ENCODE peak calls at places on chromosome 22, in six cellular contexts. S is uterus; J is GM13976; G is body of pancreas; Y is pancreas; P is CD8-positive, alpha-beta T cell. R is an unnamed sample.

GRCh38 chr22:35524966-35525686 is 15.5 kb upstream of the RASD2 start:
- DNase-seq in S (peak), J (no peak), G (peak), Y (no peak), P (no peak), R (peak)

GRCh38 chr22:21633481-21633880 is 921 bp downstream of the CCDC116 start:
- DNase-seq in S (no peak), J (no peak), G (no peak), Y (no peak), P (no peak), R (no peak)

GRCh38 chr22:47899894-47900293 is 1137.4 kb downstream of the TBC1D22A start:
- DNase-seq in S (no peak), J (no peak), G (no peak), Y (no peak), P (no peak), R (no peak)

GRCh38 chr22:44870021-44870420 is 117.6 kb downstream of the ARHGAP8 start:
- DNase-seq in S (no peak), J (no peak), G (no peak), Y (no peak), P (no peak), R (peak)

GRCh38 chr22:47059076-47059475 is 296.6 kb downstream of the TBC1D22A start:
- DNase-seq in S (no peak), J (no peak), G (no peak), Y (no peak), P (no peak), R (peak)

GRCh38 chr22:38031491-38031890 is 25.7 kb upstream of the PICK1 start:
- DNase-seq in S (no peak), J (no peak), G (no peak), Y (no peak), P (no peak), R (no peak)

GRCh38 chr22:22714600-22715361 is 70.4 kb downstream of the GGTLC2 start:
- DNase-seq in S (no peak), J (peak), G (no peak), Y (no peak), P (no peak), R (no peak)

GRCh38 chr22:40031766-40032470 is 37.2 kb downstream of the FAM83F start:
- DNase-seq in S (no peak), J (no peak), G (no peak), Y (no peak), P (no peak), R (no peak)

GRCh38 chr22:26958378-26958777 is 301.0 kb downstream of the MIAT start:
- DNase-seq in S (no peak), J (no peak), G (no peak), Y (no peak), P (no peak), R (no peak)

GRCh38 chr22:25192406-25192805 is 7.3 kb upstream of the CRYBB3 start:
- DNase-seq in S (no peak), J (no peak), G (no peak), Y (no peak), P (no peak), R (no peak)

GRCh38 chr22:11616811-11617210 is 3911.2 kb upstream of the OR11H1 start:
- DNase-seq in S (no peak), J (no peak), G (no peak), Y (no peak), P (no peak), R (no peak)

GRCh38 chr22:38872831-38873248 is 824 bp upstream of the CBX6 start:
- DNase-seq in S (peak), J (no peak), G (peak), Y (peak), P (no peak), R (peak)

GRCh38 chr22:47407626-47408025 is 645.2 kb downstream of the TBC1D22A start:
- DNase-seq in S (no peak), J (no peak), G (no peak), Y (no peak), P (no peak), R (no peak)

GRCh38 chr22:44047891-44048301 is 23.8 kb downstream of the PARVB start:
- DNase-seq in S (no peak), J (peak), G (no peak), Y (no peak), P (no peak), R (no peak)

GRCh38 chr22:43263645-43264514 is 76.9 kb upstream of the TTLL12 start:
- DNase-seq in S (peak), J (peak), G (peak), Y (peak), P (peak), R (peak)

GRCh38 chr22:47736166-47737034 is 974.0 kb downstream of the TBC1D22A start:
- DNase-seq in S (no peak), J (no peak), G (no peak), Y (no peak), P (no peak), R (no peak)

GRCh38 chr22:44575344-44576268 is 77.6 kb upstream of the RTL6 start:
- DNase-seq in S (no peak), J (no peak), G (no peak), Y (no peak), P (no peak), R (peak)

GRCh38 chr22:45888221-45889092 is 88.5 kb downstream of the WNT7B start:
- DNase-seq in S (no peak), J (no peak), G (no peak), Y (no peak), P (no peak), R (no peak)

GRCh38 chr22:47634342-47634741 is 871.9 kb downstream of the TBC1D22A start:
- DNase-seq in S (no peak), J (no peak), G (no peak), Y (no peak), P (no peak), R (peak)

GRCh38 chr22:20243545-20244249 is 24.4 kb downstream of the RTN4R start:
- DNase-seq in S (peak), J (peak), G (peak), Y (no peak), P (peak), R (no peak)

GRCh38 chr22:17258015-17258827 is 39.0 kb upstream of the ADA2 start:
- DNase-seq in S (peak), J (peak), G (peak), Y (peak), P (peak), R (peak)

GRCh38 chr22:34475886-34476285 is 555.6 kb upstream of the LARGE1 start:
- DNase-seq in S (no peak), J (no peak), G (no peak), Y (no peak), P (no peak), R (no peak)

GRCh38 chr22:46421272-46421671 is 85.8 kb downstream of the TRMU start:
- DNase-seq in S (no peak), J (peak), G (no peak), Y (no peak), P (peak), R (no peak)

GRCh38 chr22:23192133-23192532 is 11.8 kb downstream of the BCR start:
- DNase-seq in S (no peak), J (no peak), G (peak), Y (peak), P (no peak), R (no peak)

GRCh38 chr22:49253656-49254055 is 574.0 kb downstream of the BRD1 start:
- DNase-seq in S (no peak), J (no peak), G (no peak), Y (no peak), P (no peak), R (peak)

GRCh38 chr22:46380069-46380468 is 44.6 kb downstream of the TRMU start:
- DNase-seq in S (no peak), J (no peak), G (no peak), Y (no peak), P (no peak), R (no peak)

GRCh38 chr22:43012390-43012789 is 2.6 kb downstream of the PACSIN2 start:
- DNase-seq in S (no peak), J (no peak), G (no peak), Y (no peak), P (no peak), R (no peak)

GRCh38 chr22:25076281-25076680 is 123.4 kb upstream of the CRYBB3 start:
- DNase-seq in S (no peak), J (no peak), G (no peak), Y (no peak), P (no peak), R (no peak)

GRCh38 chr22:48688366-48688765 is 1139.3 kb downstream of the BRD1 start:
- DNase-seq in S (no peak), J (no peak), G (no peak), Y (no peak), P (no peak), R (no peak)

DNA sequence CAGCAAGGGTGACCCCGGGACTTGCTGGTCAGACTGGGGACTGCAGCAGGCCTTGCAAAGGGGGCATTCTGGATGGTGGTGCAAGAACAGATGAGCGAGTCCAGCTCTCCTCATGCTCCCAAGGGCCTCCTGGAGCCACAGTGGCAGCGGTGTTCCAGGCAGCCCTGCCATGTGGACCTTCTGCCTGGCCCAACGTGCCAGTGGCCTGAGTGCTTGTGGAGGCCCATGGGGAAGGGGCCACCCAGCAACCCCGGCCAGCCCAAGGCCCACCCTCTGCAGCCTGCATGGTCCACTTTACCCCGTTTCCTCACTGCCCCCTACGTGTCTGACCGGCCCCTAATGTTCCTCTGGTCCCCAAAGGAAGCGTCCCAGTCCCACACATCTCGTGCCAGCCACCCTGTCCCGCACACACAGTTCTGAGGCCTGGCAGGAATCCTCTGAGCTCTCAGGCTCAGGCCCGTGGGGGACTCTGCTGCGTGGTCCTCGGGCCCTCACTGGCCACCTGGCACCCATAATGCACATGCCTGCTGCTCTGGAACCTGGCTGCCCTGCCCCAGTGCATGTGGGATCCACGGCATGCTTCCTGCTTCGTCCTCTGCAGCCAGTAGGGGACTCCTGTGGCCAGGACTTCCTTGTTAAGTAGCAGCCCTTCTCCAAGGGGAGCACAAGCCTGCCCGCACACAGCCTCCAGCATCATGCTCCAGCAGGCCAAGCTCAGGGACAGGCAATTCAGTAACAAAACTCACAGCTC is 85.5 kb downstream of the DGCR2 start:
- DNase-seq in S (no peak), J (no peak), G (no peak), Y (no peak), P (no peak), R (no peak)
- TF ChIP-seq CTCF in S (no peak), J (no peak), G (no peak), Y (no peak), P (no peak), R (no peak)

GRCh38 chr22:31753005-31753633 is 700 bp upstream of the DEPDC5 start:
- DNase-seq in S (peak), J (peak), G (peak), Y (peak), P (no peak), R (peak)
- TF ChIP-seq CTCF in S (no peak), J (no peak), G (no peak), Y (no peak), P (no peak), R (no peak)

GRCh38 chr22:50456466-50457234 is 18.2 kb downstream of the SBF1 start:
- DNase-seq in S (no peak), J (no peak), G (no peak), Y (no peak), P (no peak), R (no peak)
- TF ChIP-seq CTCF in S (no peak), J (no peak), G (no peak), Y (no peak), P (no peak), R (peak)

DNA sequence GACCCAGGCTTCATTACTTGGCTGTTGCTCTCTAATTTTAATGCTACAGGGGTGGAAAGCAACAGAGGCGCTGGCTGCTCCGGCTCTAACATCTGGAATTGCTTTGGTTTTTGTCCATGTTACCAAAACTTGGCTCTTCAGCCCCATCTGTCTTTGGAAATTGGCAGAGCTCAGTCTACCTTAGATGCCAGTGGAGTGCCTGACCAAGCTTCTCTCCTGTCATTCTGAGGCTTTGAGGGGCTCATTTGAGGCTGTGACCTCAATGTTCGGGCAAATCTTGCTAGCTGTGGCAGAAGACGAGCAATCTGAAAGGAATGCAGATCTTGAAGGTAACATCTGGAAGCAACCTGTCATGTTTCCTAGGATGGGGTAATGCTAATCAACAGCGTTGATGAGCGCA is 409.5 kb upstream of the SYN3 start:
- DNase-seq in S (no peak), J (no peak), G (no peak), Y (no peak), P (no peak), R (no peak)
- TF ChIP-seq CTCF in S (no peak), J (no peak), G (no peak), Y (no peak), P (no peak), R (no peak)

DNA sequence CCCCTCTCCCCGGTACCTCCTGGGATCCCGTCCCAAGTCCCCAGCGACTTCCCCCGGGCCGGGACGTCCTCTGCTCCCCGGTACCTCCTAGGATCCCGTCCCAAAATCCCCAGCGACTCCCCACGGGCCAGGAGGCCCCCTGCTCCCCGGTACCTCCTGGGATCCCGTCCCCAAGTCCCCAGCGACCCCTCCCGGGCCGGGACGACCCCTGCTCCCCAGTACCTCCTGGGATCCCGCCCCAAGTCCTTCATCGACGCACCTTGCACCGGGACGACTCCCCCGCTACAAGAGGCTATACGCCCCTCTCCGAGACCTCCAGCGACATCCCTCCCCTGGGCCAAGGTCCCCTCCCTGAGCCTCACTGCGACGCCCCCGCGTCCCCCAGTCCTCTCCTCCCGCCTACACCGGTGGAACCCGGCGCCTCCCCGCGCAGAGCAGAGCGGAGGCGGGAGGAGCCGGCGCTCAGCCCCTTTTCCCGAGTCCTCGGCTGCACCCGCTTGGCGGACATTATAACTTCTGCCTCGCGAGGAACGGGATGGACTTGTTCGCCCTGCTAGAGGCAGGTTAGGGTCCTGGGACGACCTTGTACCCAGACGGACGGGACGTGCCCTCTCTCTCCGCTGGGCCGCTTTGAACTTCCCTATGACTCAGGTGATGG is 912 bp downstream of the KREMEN1 start:
- DNase-seq in S (peak), J (peak), G (peak), Y (peak), P (no peak), R (no peak)
- TF ChIP-seq CTCF in S (no peak), J (no peak), G (no peak), Y (no peak), P (no peak), R (no peak)